ENCODE peak calls at places on chromosomes 2 and 18, in eight cellular contexts. N is left ventricle myocardium inferior; U is IMR-90; J is activated CD8-positive, alpha-beta T cell treated with anti-CD3 and anti-CD28 coated beads, Interleukin-2, amount 10 ng/mL, durations not matched to agents 7 days and 5 days; M is NCI-H1048; K is CD4-positive, alpha-beta T cell; I is iris pigment epithelial cell; Q is EL. B is an unnamed sample.

GRCh38 chr2:216606551-216607527 is 26.4 kb upstream of the IGFBP2 start:
- DNase-seq in N (no peak), U (no peak), J (peak; percentile 84), M (no peak), K (no peak), I (no peak), Q (no peak), B (no peak)

GRCh38 chr2:109560265-109560664 is 53.5 kb downstream of the SEPTIN10 start:
- DNase-seq in N (no peak), U (peak; percentile 61), J (no peak), M (no peak), K (no peak), I (peak; percentile 69), Q (peak; percentile 48), B (no peak)

GRCh38 chr2:105649534-105649933 is 95.2 kb upstream of the NCK2 start:
- DNase-seq in N (no peak), U (no peak), J (no peak), M (no peak), K (no peak), I (no peak), Q (no peak), B (no peak)

GRCh38 chr2:113965644-113966043 is 75.8 kb downstream of the ACTR3 start:
- DNase-seq in N (no peak), U (peak; percentile 44), J (peak; percentile 48), M (no peak), K (peak; percentile 10), I (peak; percentile 60), Q (peak; percentile 40), B (peak; percentile 40)

GRCh38 chr2:98455494-98455976 is 10.9 kb downstream of the INPP4A start:
- DNase-seq in N (no peak), U (peak; percentile 64), J (no peak), M (no peak), K (no peak), I (peak; percentile 52), Q (peak; percentile 26), B (peak; percentile 60)

GRCh38 chr2:177422271-177422670 is 29.7 kb downstream of the AGPS start:
- DNase-seq in N (no peak), U (peak; percentile 46), J (no peak), M (no peak), K (no peak), I (peak; percentile 54), Q (peak; percentile 19), B (no peak)

GRCh38 chr2:152542995-152543481 is 174.2 kb downstream of the PRPF40A start:
- DNase-seq in N (no peak), U (peak; percentile 100), J (no peak), M (no peak), K (no peak), I (peak; percentile 96), Q (peak; percentile 94), B (peak; percentile 90)

GRCh38 chr2:66574701-66575624 is 140.0 kb downstream of the MEIS1 start:
- DNase-seq in N (peak; percentile 26), U (peak; percentile 91), J (no peak), M (peak; percentile 54), K (no peak), I (peak; percentile 74), Q (peak; percentile 87), B (peak; percentile 93)

GRCh38 chr2:43269074-43269572 is 42.7 kb upstream of the ZFP36L2 start:
- DNase-seq in N (peak; percentile 87), U (peak; percentile 99), J (no peak), M (no peak), K (no peak), I (peak; percentile 100), Q (peak; percentile 98), B (peak; percentile 100)

GRCh38 chr2:204452464-204453023 is 92.7 kb upstream of the PARD3B start:
- DNase-seq in N (no peak), U (peak; percentile 98), J (no peak), M (no peak), K (no peak), I (peak; percentile 96), Q (peak; percentile 99), B (peak; percentile 99)

GRCh38 chr18:11955299-11956029 is 25.8 kb upstream of the IMPA2 start:
- DNase-seq in N (no peak), U (peak; percentile 87), J (no peak), M (no peak), K (no peak), I (peak; percentile 93), Q (peak; percentile 79), B (peak; percentile 95)

GRCh38 chr2:212237350-212238095 is 301.1 kb downstream of the ERBB4 start:
- DNase-seq in N (no peak), U (no peak), J (no peak), M (no peak), K (no peak), I (no peak), Q (no peak), B (no peak)

GRCh38 chr2:240881913-240882312 is 13.3 kb downstream of the AGXT start:
- DNase-seq in N (no peak), U (no peak), J (no peak), M (no peak), K (no peak), I (no peak), Q (no peak), B (no peak)

GRCh38 chr2:9139491-9140443 is 66.8 kb upstream of the ASAP2 start:
- DNase-seq in N (peak; percentile 76), U (peak; percentile 54), J (peak; percentile 79), M (peak; percentile 41), K (peak; percentile 46), I (peak; percentile 52), Q (peak; percentile 60), B (peak; percentile 63)

GRCh38 chr2:85584354-85584856 is at the start of gene VAMP5:
- DNase-seq in N (peak; percentile 58), U (no peak), J (no peak), M (no peak), K (no peak), I (no peak), Q (peak; percentile 50), B (peak; percentile 27)

GRCh38 chr2:181846840-181847554 is 44.5 kb upstream of the ITPRID2 start:
- DNase-seq in N (no peak), U (no peak), J (no peak), M (no peak), K (no peak), I (no peak), Q (no peak), B (no peak)

GRCh38 chr2:241959751-241960269 is 90.3 kb downstream of the RTP5 start:
- DNase-seq in N (no peak), U (no peak), J (no peak), M (no peak), K (no peak), I (no peak), Q (no peak), B (peak; percentile 22)